ENCODE peak calls at places on chromosomes 11 and 22, in eight cellular contexts. One of them, this sample, is unnamed.

GRCh38 chr11:45576461-45577215 is 88.8 kb downstream of the CHST1 start:
- DNase-seq in heart left ventricle: no peak
- DNase-seq in GM10248: no peak
- DNase-seq in nephron progenitor cell: no peak
- DNase-seq in HCT116: no peak
- DNase-seq in GM23338: no peak
- DNase-seq in lower leg skin: no peak
- DNase-seq in astrocyte of the cerebellum: no peak
- DNase-seq in this sample: no peak

GRCh38 chr11:100932474-100933100 is 197.0 kb downstream of the PGR start:
- DNase-seq in lower leg skin: no peak
- DNase-seq in heart left ventricle: no peak
- DNase-seq in GM10248: peak
- DNase-seq in GM23338: peak
- DNase-seq in astrocyte of the cerebellum: no peak
- DNase-seq in HCT116: peak
- DNase-seq in nephron progenitor cell: no peak
- DNase-seq in this sample: no peak

GRCh38 chr11:36151933-36152580 is 137.2 kb downstream of the COMMD9 start:
- DNase-seq in GM23338: no peak
- DNase-seq in heart left ventricle: no peak
- DNase-seq in HCT116: no peak
- DNase-seq in astrocyte of the cerebellum: no peak
- DNase-seq in GM10248: no peak
- DNase-seq in lower leg skin: no peak
- DNase-seq in nephron progenitor cell: no peak
- DNase-seq in this sample: no peak

GRCh38 chr22:50027639-50028537 is 15.3 kb upstream of the IL17REL start:
- DNase-seq in lower leg skin: peak
- DNase-seq in nephron progenitor cell: no peak
- DNase-seq in heart left ventricle: no peak
- DNase-seq in HCT116: no peak
- DNase-seq in GM23338: no peak
- DNase-seq in astrocyte of the cerebellum: no peak
- DNase-seq in GM10248: no peak
- DNase-seq in this sample: no peak

GRCh38 chr11:111047376-111047775 is 198.1 kb upstream of the POU2AF2 start:
- DNase-seq in lower leg skin: no peak
- DNase-seq in HCT116: no peak
- DNase-seq in GM23338: peak
- DNase-seq in heart left ventricle: no peak
- DNase-seq in astrocyte of the cerebellum: no peak
- DNase-seq in nephron progenitor cell: peak
- DNase-seq in GM10248: no peak
- DNase-seq in this sample: no peak

GRCh38 chr22:18998998-18999397 is 62.9 kb upstream of the PRODH start:
- DNase-seq in nephron progenitor cell: peak
- DNase-seq in HCT116: no peak
- DNase-seq in astrocyte of the cerebellum: no peak
- DNase-seq in lower leg skin: peak
- DNase-seq in GM10248: no peak
- DNase-seq in heart left ventricle: no peak
- DNase-seq in GM23338: peak
- DNase-seq in this sample: no peak

GRCh38 chr11:117693344-117693743 is 103.7 kb downstream of the DSCAML1 start:
- DNase-seq in lower leg skin: no peak
- DNase-seq in GM23338: no peak
- DNase-seq in nephron progenitor cell: no peak
- DNase-seq in GM10248: no peak
- DNase-seq in heart left ventricle: no peak
- DNase-seq in astrocyte of the cerebellum: no peak
- DNase-seq in HCT116: no peak
- DNase-seq in this sample: no peak

GRCh38 chr11:76197941-76198640 is 8.2 kb downstream of the WNT11 start:
- DNase-seq in lower leg skin: no peak
- DNase-seq in nephron progenitor cell: no peak
- DNase-seq in GM23338: no peak
- DNase-seq in astrocyte of the cerebellum: no peak
- DNase-seq in HCT116: no peak
- DNase-seq in heart left ventricle: no peak
- DNase-seq in GM10248: no peak
- DNase-seq in this sample: no peak

GRCh38 chr11:102733232-102733875 is 8.6 kb upstream of the MMP8 start:
- DNase-seq in lower leg skin: no peak
- DNase-seq in GM10248: peak
- DNase-seq in astrocyte of the cerebellum: no peak
- DNase-seq in heart left ventricle: peak
- DNase-seq in GM23338: peak
- DNase-seq in nephron progenitor cell: peak
- DNase-seq in HCT116: peak
- DNase-seq in this sample: no peak

GRCh38 chr11:96267001-96267489 is 76.0 kb downstream of the MAML2 start:
- DNase-seq in HCT116: no peak
- DNase-seq in lower leg skin: no peak
- DNase-seq in GM10248: no peak
- DNase-seq in nephron progenitor cell: no peak
- DNase-seq in GM23338: no peak
- DNase-seq in heart left ventricle: no peak
- DNase-seq in astrocyte of the cerebellum: no peak
- DNase-seq in this sample: no peak

GRCh38 chr22:44734801-44735517 is 17.4 kb upstream of the ARHGAP8 start:
- DNase-seq in HCT116: no peak
- DNase-seq in GM23338: no peak
- DNase-seq in lower leg skin: no peak
- DNase-seq in heart left ventricle: peak
- DNase-seq in GM10248: no peak
- DNase-seq in nephron progenitor cell: no peak
- DNase-seq in astrocyte of the cerebellum: no peak
- DNase-seq in this sample: no peak

GRCh38 chr22:24772493-24773220 is 1.9 kb downstream of the PIWIL3 start:
- DNase-seq in heart left ventricle: no peak
- DNase-seq in GM10248: no peak
- DNase-seq in astrocyte of the cerebellum: peak
- DNase-seq in lower leg skin: peak
- DNase-seq in nephron progenitor cell: peak
- DNase-seq in HCT116: peak
- DNase-seq in GM23338: peak
- DNase-seq in this sample: no peak
- TF ChIP-seq CTCF in heart left ventricle: peak
- TF ChIP-seq CTCF in GM10248: no peak
- TF ChIP-seq CTCF in astrocyte of the cerebellum: peak
- TF ChIP-seq CTCF in lower leg skin: no peak
- TF ChIP-seq CTCF in nephron progenitor cell: peak
- TF ChIP-seq CTCF in HCT116: peak
- TF ChIP-seq CTCF in GM23338: peak
- TF ChIP-seq CTCF in this sample: no peak

DNA sequence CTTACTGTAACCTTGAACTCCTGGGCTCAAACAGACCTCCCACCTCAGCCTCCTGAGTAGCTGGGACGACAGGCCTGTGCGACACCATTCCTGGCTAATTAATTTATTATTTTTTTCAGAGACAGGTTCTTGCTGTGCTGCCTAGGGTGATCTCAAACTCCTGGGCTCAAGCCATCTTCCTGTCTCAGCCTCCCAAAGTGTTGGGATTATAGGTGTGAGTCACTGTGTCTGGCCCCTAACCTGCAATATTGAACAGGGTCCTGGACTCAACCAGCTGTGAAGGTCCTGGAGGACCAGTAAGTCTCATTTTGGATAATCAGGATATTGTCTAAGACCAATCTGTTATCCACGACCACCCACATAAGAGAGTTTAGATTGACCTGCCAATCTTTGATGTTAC is 15.2 kb downstream of the CCDC134 start:
- DNase-seq in lower leg skin: no peak
- DNase-seq in GM23338: no peak
- DNase-seq in astrocyte of the cerebellum: no peak
- DNase-seq in heart left ventricle: no peak
- DNase-seq in GM10248: no peak
- DNase-seq in nephron progenitor cell: no peak
- DNase-seq in HCT116: no peak
- DNase-seq in this sample: no peak
- TF ChIP-seq CTCF in lower leg skin: no peak
- TF ChIP-seq CTCF in GM23338: no peak
- TF ChIP-seq CTCF in astrocyte of the cerebellum: no peak
- TF ChIP-seq CTCF in heart left ventricle: no peak
- TF ChIP-seq CTCF in GM10248: no peak
- TF ChIP-seq CTCF in nephron progenitor cell: no peak
- TF ChIP-seq CTCF in HCT116: no peak
- TF ChIP-seq CTCF in this sample: no peak

GRCh38 chr11:10913075-10913474 is 55.2 kb upstream of the ZBED5 start:
- DNase-seq in GM10248: no peak
- DNase-seq in astrocyte of the cerebellum: no peak
- DNase-seq in GM23338: no peak
- DNase-seq in lower leg skin: no peak
- DNase-seq in nephron progenitor cell: no peak
- DNase-seq in heart left ventricle: peak
- DNase-seq in HCT116: no peak
- DNase-seq in this sample: no peak

GRCh38 chr11:10911907-10912306 is 54.1 kb upstream of the ZBED5 start:
- DNase-seq in GM23338: peak
- DNase-seq in astrocyte of the cerebellum: no peak
- DNase-seq in heart left ventricle: no peak
- DNase-seq in lower leg skin: no peak
- DNase-seq in GM10248: no peak
- DNase-seq in HCT116: no peak
- DNase-seq in nephron progenitor cell: no peak
- DNase-seq in this sample: no peak

GRCh38 chr11:10906521-10906920 is 48.7 kb upstream of the ZBED5 start:
- DNase-seq in lower leg skin: no peak
- DNase-seq in GM23338: no peak
- DNase-seq in GM10248: no peak
- DNase-seq in heart left ventricle: no peak
- DNase-seq in nephron progenitor cell: no peak
- DNase-seq in astrocyte of the cerebellum: no peak
- DNase-seq in HCT116: no peak
- DNase-seq in this sample: no peak

GRCh38 chr11:10908215-10908990 is 50.5 kb upstream of the ZBED5 start:
- DNase-seq in HCT116: no peak
- DNase-seq in astrocyte of the cerebellum: peak
- DNase-seq in lower leg skin: no peak
- DNase-seq in nephron progenitor cell: no peak
- DNase-seq in GM10248: no peak
- DNase-seq in GM23338: peak
- DNase-seq in heart left ventricle: no peak
- DNase-seq in this sample: no peak

GRCh38 chr11:10909141-10909883 is 51.5 kb upstream of the ZBED5 start:
- DNase-seq in astrocyte of the cerebellum: no peak
- DNase-seq in lower leg skin: no peak
- DNase-seq in HCT116: no peak
- DNase-seq in GM10248: no peak
- DNase-seq in GM23338: peak
- DNase-seq in nephron progenitor cell: no peak
- DNase-seq in heart left ventricle: no peak
- DNase-seq in this sample: no peak
- TF ChIP-seq CTCF in astrocyte of the cerebellum: no peak
- TF ChIP-seq CTCF in lower leg skin: no peak
- TF ChIP-seq CTCF in HCT116: no peak
- TF ChIP-seq CTCF in GM10248: no peak
- TF ChIP-seq CTCF in GM23338: no peak
- TF ChIP-seq CTCF in nephron progenitor cell: no peak
- TF ChIP-seq CTCF in heart left ventricle: no peak
- TF ChIP-seq CTCF in this sample: no peak

DNA sequence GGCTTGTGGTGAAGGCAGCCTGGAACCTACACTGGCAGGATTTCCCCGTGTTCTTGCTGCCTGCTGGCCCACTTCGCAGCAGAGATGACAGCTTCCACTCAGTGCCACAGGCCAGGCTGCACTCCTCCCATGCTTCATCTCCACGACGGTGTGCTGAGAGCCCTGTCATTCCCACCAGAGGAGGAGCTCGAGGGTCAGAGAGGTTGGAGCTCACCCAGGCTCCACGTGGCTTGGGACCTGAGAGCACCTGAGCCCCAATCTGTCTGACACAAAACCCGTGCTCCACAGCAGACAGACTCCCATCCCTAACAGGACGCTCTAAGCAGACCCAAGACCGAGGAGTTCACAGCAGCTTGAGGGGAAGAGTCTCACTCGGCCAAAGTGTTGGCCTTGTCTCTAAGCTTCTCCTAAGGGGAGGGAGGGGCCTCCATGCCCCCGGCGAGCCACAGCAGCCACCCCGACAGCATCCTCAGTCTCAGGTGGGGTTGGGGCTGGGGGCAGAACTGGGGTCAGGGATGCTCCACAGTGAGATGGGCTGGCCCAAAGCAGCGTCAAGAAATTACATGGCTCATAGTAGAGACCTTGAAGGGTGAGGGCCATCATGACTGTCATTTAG is 10.7 kb downstream of the LRFN4 start:
- DNase-seq in astrocyte of the cerebellum: no peak
- DNase-seq in nephron progenitor cell: no peak
- DNase-seq in heart left ventricle: no peak
- DNase-seq in HCT116: no peak
- DNase-seq in lower leg skin: no peak
- DNase-seq in GM10248: no peak
- DNase-seq in GM23338: peak
- DNase-seq in this sample: no peak
- TF ChIP-seq CTCF in astrocyte of the cerebellum: peak
- TF ChIP-seq CTCF in nephron progenitor cell: no peak
- TF ChIP-seq CTCF in heart left ventricle: no peak
- TF ChIP-seq CTCF in HCT116: peak
- TF ChIP-seq CTCF in lower leg skin: no peak
- TF ChIP-seq CTCF in GM10248: no peak
- TF ChIP-seq CTCF in GM23338: no peak
- TF ChIP-seq CTCF in this sample: no peak